ENCODE peak calls at places on chromosome 1, in four cellular contexts. Q is A549, L is HepG2, F is endothelial cell of umbilical vein. M is an unnamed sample.

GRCh38 chr1:33268457-33268856 is 12.2 kb downstream of the ZNF362 start:
- DNase-seq in Q (no peak), L (no peak), F (no peak), M (no peak)

GRCh38 chr1:205220421-205220820 is 7.3 kb upstream of the TMCC2 start:
- DNase-seq in Q (no peak), L (no peak), F (no peak), M (no peak)

GRCh38 chr1:172332230-172332629 is 88.3 kb upstream of the C1orf105 start:
- DNase-seq in Q (no peak), L (no peak), F (no peak), M (no peak)

GRCh38 chr1:228163776-228164534 is 1.6 kb upstream of the IBA57 start:
- DNase-seq in Q (no peak), L (no peak), F (no peak), M (no peak)

GRCh38 chr1:78586572-78586971 is 33.7 kb upstream of the IFI44L start:
- DNase-seq in Q (no peak), L (no peak), F (no peak), M (no peak)

GRCh38 chr1:231603598-231604275 is 22.9 kb upstream of the DISC1 start:
- DNase-seq in Q (peak; percentile 79), L (peak; percentile 69), F (peak; percentile 74), M (no peak)

GRCh38 chr1:42348498-42348897 is 13.5 kb upstream of the FOXJ3 start:
- DNase-seq in Q (no peak), L (no peak), F (no peak), M (no peak)

GRCh38 chr1:28172690-28173150 is 3.8 kb downstream of the PTAFR start:
- DNase-seq in Q (no peak), L (peak; percentile 41), F (peak; percentile 40), M (no peak)

GRCh38 chr1:74811421-74812179 is 78.6 kb downstream of the TYW3 start:
- DNase-seq in Q (no peak), L (no peak), F (no peak), M (no peak)

GRCh38 chr1:228096416-228097332 is 6.5 kb downstream of the C1orf35 start:
- DNase-seq in Q (no peak), L (no peak), F (no peak), M (no peak)

GRCh38 chr1:60692031-60692430 is 390.3 kb upstream of the NFIA start:
- DNase-seq in Q (no peak), L (no peak), F (no peak), M (no peak)

GRCh38 chr1:29254346-29254745 is 18.0 kb downstream of the PTPRU start:
- DNase-seq in Q (no peak), L (no peak), F (no peak), M (no peak)

GRCh38 chr1:78726686-78727085 is 77.1 kb downstream of the IFI44 start:
- DNase-seq in Q (no peak), L (no peak), F (no peak), M (no peak)

GRCh38 chr1:183251101-183251958 is 65.3 kb downstream of the LAMC2 start:
- DNase-seq in Q (no peak), L (no peak), F (no peak), M (no peak)

GRCh38 chr1:43783671-43784205 is 76.4 kb downstream of the ST3GAL3 start:
- DNase-seq in Q (peak; percentile 86), L (no peak), F (no peak), M (no peak)

GRCh38 chr1:161033751-161034150 is 5.0 kb downstream of the TSTD1 start:
- DNase-seq in Q (no peak), L (no peak), F (no peak), M (no peak)

GRCh38 chr1:117981455-117982192 is 52.1 kb downstream of the WDR3 start:
- DNase-seq in Q (no peak), L (no peak), F (no peak), M (no peak)

GRCh38 chr1:232950919-232951579 is 638 bp downstream of the NTPCR start:
- DNase-seq in Q (peak; percentile 39), L (peak; percentile 24), F (peak; percentile 48), M (no peak)

GRCh38 chr1:81808760-81809159 is 8.0 kb downstream of the ADGRL2 start:
- DNase-seq in Q (peak; percentile 29), L (peak; percentile 38), F (no peak), M (no peak)

GRCh38 chr1:192530254-192530653 is 45.3 kb upstream of the RGS1 start:
- DNase-seq in Q (no peak), L (no peak), F (peak; percentile 61), M (no peak)

GRCh38 chr1:29393451-29393826 is 157.1 kb downstream of the PTPRU start:
- DNase-seq in Q (no peak), L (no peak), F (no peak), M (no peak)

GRCh38 chr1:209389258-209389657 is 194.3 kb upstream of the CAMK1G start:
- DNase-seq in Q (peak; percentile 50), L (no peak), F (no peak), M (peak; percentile 54)

GRCh38 chr1:209388358-209388757 is 195.2 kb upstream of the CAMK1G start:
- DNase-seq in Q (no peak), L (no peak), F (no peak), M (no peak)

GRCh38 chr1:209387969-209388329 is 195.6 kb upstream of the CAMK1G start:
- DNase-seq in Q (no peak), L (no peak), F (no peak), M (no peak)

GRCh38 chr1:209386156-209386555 is 197.4 kb upstream of the CAMK1G start:
- DNase-seq in Q (no peak), L (no peak), F (no peak), M (no peak)

GRCh38 chr1:209387271-209387968 is 196.1 kb upstream of the CAMK1G start:
- DNase-seq in Q (no peak), L (no peak), F (no peak), M (no peak)
- H3K27ac ChIP-seq in Q (no peak overlapping the region), L (no peak overlapping the region), F (no peak overlapping the region), M (no peak overlapping the region)

GRCh38 chr1:49627781-49628180 is 396.0 kb downstream of the AGBL4 start:
- DNase-seq in Q (no peak), L (no peak), F (no peak), M (no peak)

GRCh38 chr1:49622877-49623276 is 400.9 kb downstream of the AGBL4 start:
- DNase-seq in Q (no peak), L (no peak), F (no peak), M (no peak)

GRCh38 chr1:49630156-49630555 is 393.6 kb downstream of the AGBL4 start:
- DNase-seq in Q (no peak), L (no peak), F (no peak), M (no peak)

DNA sequence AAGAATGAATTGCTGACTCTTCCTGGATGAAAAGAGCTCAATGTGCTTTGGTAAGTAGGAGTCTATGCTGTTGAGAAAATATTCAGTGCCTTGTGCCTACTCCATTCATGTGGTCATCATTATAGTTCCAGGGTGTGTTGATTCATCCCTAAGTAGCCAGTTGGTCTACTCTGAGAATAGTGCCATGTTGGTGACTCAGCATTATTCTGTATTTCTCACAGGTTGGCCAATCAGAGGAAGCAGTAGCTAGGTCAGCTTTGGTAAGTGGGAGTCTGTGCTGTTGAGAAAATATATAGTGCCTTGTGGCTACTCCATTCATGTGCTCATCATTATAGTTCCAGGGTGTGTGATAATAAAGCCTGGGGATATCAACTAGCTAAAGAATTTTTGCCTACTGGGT is 397.3 kb downstream of the AGBL4 start:
- DNase-seq in Q (no peak), L (no peak), F (no peak), M (no peak)
- H3K9me3 ChIP-seq in Q (no peaks in the 10 kb centered on the region), L (peaks cover 96% of the 10 kb centered on the region), F (peaks cover 1% of the 10 kb centered on the region), M (peaks cover 5% of the 10 kb centered on the region)

GRCh38 chr1:221718391-221719277 is 23.3 kb downstream of the DUSP10 start:
- DNase-seq in Q (peak; percentile 67), L (peak; percentile 79), F (peak; percentile 23), M (peak; percentile 86)

GRCh38 chr1:221720545-221720944 is 21.3 kb downstream of the DUSP10 start:
- DNase-seq in Q (no peak), L (no peak), F (no peak), M (no peak)

GRCh38 chr1:221717491-221717865 is 24.4 kb downstream of the DUSP10 start:
- DNase-seq in Q (no peak), L (peak; percentile 48), F (no peak), M (no peak)

GRCh38 chr1:221719987-221720386 is 21.9 kb downstream of the DUSP10 start:
- DNase-seq in Q (no peak), L (no peak), F (no peak), M (no peak)

GRCh38 chr1:221719278-221719597 is 22.7 kb downstream of the DUSP10 start:
- DNase-seq in Q (no peak), L (no peak), F (no peak), M (no peak)
- H3K27ac ChIP-seq in Q (peak overlapping the region; percentile 62), L (peak overlapping the region; percentile 64), F (no peak overlapping the region), M (peak overlapping the region; percentile 42)

GRCh38 chr1:248303324-248303723 is at the start of gene OR2T12:
- DNase-seq in Q (no peak), L (no peak), F (no peak), M (no peak)

DNA sequence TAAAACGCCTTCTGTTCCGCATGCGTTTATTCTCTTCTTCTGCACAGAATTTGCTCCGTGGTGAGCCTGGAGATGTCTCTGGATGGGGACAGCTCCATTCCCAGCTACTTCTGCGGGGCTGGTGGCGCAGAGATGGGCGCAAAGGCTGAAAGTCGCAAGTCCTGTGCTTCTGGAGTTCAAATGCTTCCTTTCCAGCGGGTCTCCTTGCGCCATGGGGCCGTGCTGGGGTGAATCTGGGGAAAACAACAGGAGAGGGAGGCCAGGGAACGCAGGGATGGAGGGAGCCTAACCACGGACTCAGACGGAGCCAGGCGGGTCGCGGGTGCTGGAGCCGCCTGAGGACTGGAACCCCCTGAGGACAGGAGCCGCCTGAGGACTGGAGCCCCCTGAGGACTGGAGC is 2.9 kb upstream of the OR2T12 start:
- DNase-seq in Q (no peak), L (no peak), F (no peak), M (no peak)
- H3K9me3 ChIP-seq in Q (no peaks in the 10 kb centered on the region), L (peaks cover 43% of the 10 kb centered on the region), F (no peaks in the 10 kb centered on the region), M (peaks cover 12% of the 10 kb centered on the region)

GRCh38 chr1:201701831-201702230 is 127.1 kb upstream of the IPO9 start:
- DNase-seq in Q (no peak), L (no peak), F (no peak), M (no peak)

GRCh38 chr1:201705389-201705788 is 123.6 kb upstream of the IPO9 start:
- DNase-seq in Q (no peak), L (no peak), F (no peak), M (no peak)

GRCh38 chr1:201702936-201703335 is 126.0 kb upstream of the IPO9 start:
- DNase-seq in Q (peak; percentile 48), L (no peak), F (no peak), M (no peak)

GRCh38 chr1:201704439-201704792 is 124.5 kb upstream of the IPO9 start:
- DNase-seq in Q (no peak), L (no peak), F (no peak), M (no peak)

DNA sequence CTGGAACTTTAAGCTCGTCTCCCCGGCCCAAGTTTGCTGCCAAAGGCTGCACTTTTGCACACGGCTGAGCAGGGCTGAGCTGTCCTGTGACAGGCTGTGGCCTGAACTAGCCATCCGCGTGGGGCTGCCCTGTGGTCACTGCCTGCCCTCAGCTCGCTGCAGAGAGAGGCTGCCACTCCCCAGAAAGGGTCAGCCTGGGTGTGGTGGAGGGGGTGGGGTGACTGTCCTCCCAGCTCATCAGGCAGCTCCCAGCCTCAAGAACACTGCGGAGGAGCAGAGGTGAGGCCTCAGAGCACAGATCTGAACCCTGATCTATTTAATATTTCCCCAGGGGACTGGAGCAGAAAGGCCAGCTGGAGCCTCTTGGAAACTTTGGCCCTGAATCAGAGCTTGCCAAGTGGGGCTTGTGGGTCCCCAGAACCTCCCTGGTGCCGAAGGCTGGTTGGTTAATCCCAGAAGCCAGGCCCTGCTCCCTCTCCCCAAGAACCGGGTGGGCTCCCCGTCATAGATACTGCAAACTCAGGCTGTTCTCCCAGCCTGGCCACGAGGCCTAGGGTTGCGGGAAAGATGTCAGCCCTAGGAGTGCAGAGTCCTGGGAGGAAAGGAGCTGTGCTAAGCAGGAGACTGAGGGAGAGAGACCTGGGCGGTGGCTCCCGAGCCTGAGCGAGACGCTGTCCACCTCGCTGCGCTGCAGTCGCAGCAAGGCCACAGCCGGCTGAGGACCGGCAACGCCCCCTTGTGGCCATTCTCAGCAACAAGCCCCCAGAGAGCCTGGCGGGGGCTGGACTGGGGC is 125.1 kb upstream of the IPO9 start:
- DNase-seq in Q (peak; percentile 79), L (peak; percentile 37), F (peak; percentile 73), M (no peak)
- H3K27ac ChIP-seq in Q (peak overlapping the region; percentile 75), L (no peak overlapping the region), F (no peak overlapping the region), M (peak overlapping the region; percentile 52)